ENCODE peak calls at places on chromosomes 12 and 14, in four cellular contexts. W is SK-N-SH, R is PC-3, U is MM.1S. O is an unnamed sample. For H3F3A and H3K9me2, the result is how much of the 10 kb centered on the place peaks cover.

GRCh38 chr14:45810152-45810872 is 557.3 kb upstream of the MIS18BP1 start:
- DNase-seq in W (no peak), R (peak), U (peak), O (no peak)

GRCh38 chr12:98894412-98895085 is 249.5 kb downstream of the APAF1 start:
- DNase-seq in W (peak), R (no peak), U (no peak), O (peak)

GRCh38 chr12:62966990-62967506 is 32.1 kb upstream of the PPM1H start:
- DNase-seq in W (no peak), R (peak), U (no peak), O (no peak)

GRCh38 chr14:99554184-99554583 is 49.8 kb downstream of the CCDC85C start:
- DNase-seq in W (no peak), R (no peak), U (no peak), O (no peak)

GRCh38 chr12:80877706-80878384 is 59.9 kb downstream of the LIN7A start:
- DNase-seq in W (no peak), R (no peak), U (no peak), O (peak)

GRCh38 chr14:53538316-53538851 is 385.3 kb upstream of the DDHD1 start:
- DNase-seq in W (no peak), R (no peak), U (no peak), O (no peak)

GRCh38 chr14:94129758-94130414 is 482 bp upstream of the IFI27L2 start:
- DNase-seq in W (peak), R (peak), U (peak), O (peak)

GRCh38 chr14:43981135-43981787 is 525.8 kb downstream of the FSCB start:
- DNase-seq in W (no peak), R (no peak), U (no peak), O (no peak)

GRCh38 chr12:43655586-43655985 is 103.0 kb downstream of the PUS7L start:
- DNase-seq in W (no peak), R (peak), U (no peak), O (peak)

GRCh38 chr12:72546106-72546505 is 273.9 kb downstream of the TRHDE start:
- DNase-seq in W (no peak), R (no peak), U (no peak), O (no peak)

GRCh38 chr12:120181991-120182631 is 12.4 kb downstream of the GCN1 start:
- DNase-seq in W (no peak), R (peak), U (no peak), O (peak)

GRCh38 chr12:10364839-10365681 is 24.8 kb downstream of the KLRK1 start:
- DNase-seq in W (peak), R (peak), U (peak), O (peak)

GRCh38 chr14:25461780-25462179 is 411.8 kb upstream of the STXBP6 start:
- DNase-seq in W (no peak), R (no peak), U (no peak), O (no peak)

GRCh38 chr12:70543444-70543843 is 93.8 kb downstream of the PTPRB start:
- DNase-seq in W (no peak), R (peak), U (no peak), O (peak)

GRCh38 chr12:111276189-111276588 is 92.7 kb downstream of the PHETA1 start:
- DNase-seq in W (no peak), R (peak), U (no peak), O (peak)

GRCh38 chr12:79373896-79374499 is 316.8 kb downstream of the PAWR start:
- DNase-seq in W (peak), R (peak), U (peak), O (peak)

GRCh38 chr12:32809196-32809595 is 53.5 kb upstream of the YARS2 start:
- DNase-seq in W (no peak), R (no peak), U (no peak), O (no peak)

GRCh38 chr12:93153321-93153720 is 224.2 kb upstream of the EEA1 start:
- DNase-seq in W (no peak), R (peak), U (no peak), O (peak)

GRCh38 chr12:7162691-7163114 is 26.8 kb upstream of the PEX5 start:
- DNase-seq in W (no peak), R (peak), U (no peak), O (peak)

GRCh38 chr12:90945070-90945649 is 9.8 kb downstream of the CCER1 start:
- DNase-seq in W (peak), R (peak), U (peak), O (peak)

GRCh38 chr14:46147486-46147885 is 504.1 kb downstream of the RPL10L start:
- DNase-seq in W (no peak), R (no peak), U (no peak), O (no peak)

GRCh38 chr12:125296701-125297100 is 231.5 kb downstream of the AACS start:
- DNase-seq in W (no peak), R (no peak), U (no peak), O (no peak)

GRCh38 chr12:45989857-45990467 is 412 bp downstream of the SCAF11 start:
- DNase-seq in W (peak), R (peak), U (no peak), O (peak)

GRCh38 chr14:58488550-58488949 is 61.0 kb downstream of the KIAA0586 start:
- DNase-seq in W (no peak), R (peak), U (peak), O (peak)

GRCh38 chr14:100038065-100038464 is 27.2 kb upstream of the EVL start:
- DNase-seq in W (no peak), R (no peak), U (no peak), O (no peak)

GRCh38 chr12:43979450-43979849 is 143.6 kb downstream of the TMEM117 start:
- DNase-seq in W (no peak), R (no peak), U (no peak), O (no peak)

GRCh38 chr14:65945333-65945732 is 532.8 kb downstream of the FUT8 start:
- DNase-seq in W (no peak), R (no peak), U (no peak), O (no peak)

GRCh38 chr12:77315407-77315806 is 250.0 kb upstream of the E2F7 start:
- DNase-seq in W (no peak), R (no peak), U (no peak), O (no peak)

GRCh38 chr12:14850929-14851663 is 7.8 kb upstream of the ART4 start:
- DNase-seq in W (no peak), R (no peak), U (peak), O (no peak)

GRCh38 chr12:221736-222135 is 7.8 kb upstream of the SLC6A12 start:
- DNase-seq in W (no peak), R (no peak), U (no peak), O (no peak)

GRCh38 chr12:54005853-54006699 is 2.7 kb upstream of the HOXC8 start:
- DNase-seq in W (peak), R (peak), U (peak), O (peak)

GRCh38 chr12:113610698-113611097 is 139.0 kb upstream of the LHX5 start:
- DNase-seq in W (no peak), R (no peak), U (no peak), O (no peak)

GRCh38 chr14:52153939-52154338 is 85.1 kb upstream of the NID2 start:
- DNase-seq in W (no peak), R (no peak), U (no peak), O (no peak)

GRCh38 chr12:32312049-32312670 is 87.2 kb upstream of the FGD4 start:
- DNase-seq in W (peak), R (peak), U (peak), O (peak)

GRCh38 chr12:3792623-3793288 is 39.8 kb upstream of the CRACR2A start:
- DNase-seq in W (no peak), R (no peak), U (no peak), O (no peak)

GRCh38 chr12:20460956-20461355 is 92.6 kb downstream of the PDE3A start:
- DNase-seq in W (peak), R (no peak), U (no peak), O (no peak)

GRCh38 chr14:22641851-22642250 is 2.3 kb downstream of the OR6J1 start:
- DNase-seq in W (no peak), R (peak), U (no peak), O (peak)

GRCh38 chr14:76056128-76056527 is 70.6 kb downstream of the IFT43 start:
- DNase-seq in W (no peak), R (peak), U (no peak), O (peak)

GRCh38 chr12:49615725-49616124 is 7.6 kb upstream of the PRPF40B start:
- DNase-seq in W (no peak), R (peak), U (no peak), O (peak)

DNA sequence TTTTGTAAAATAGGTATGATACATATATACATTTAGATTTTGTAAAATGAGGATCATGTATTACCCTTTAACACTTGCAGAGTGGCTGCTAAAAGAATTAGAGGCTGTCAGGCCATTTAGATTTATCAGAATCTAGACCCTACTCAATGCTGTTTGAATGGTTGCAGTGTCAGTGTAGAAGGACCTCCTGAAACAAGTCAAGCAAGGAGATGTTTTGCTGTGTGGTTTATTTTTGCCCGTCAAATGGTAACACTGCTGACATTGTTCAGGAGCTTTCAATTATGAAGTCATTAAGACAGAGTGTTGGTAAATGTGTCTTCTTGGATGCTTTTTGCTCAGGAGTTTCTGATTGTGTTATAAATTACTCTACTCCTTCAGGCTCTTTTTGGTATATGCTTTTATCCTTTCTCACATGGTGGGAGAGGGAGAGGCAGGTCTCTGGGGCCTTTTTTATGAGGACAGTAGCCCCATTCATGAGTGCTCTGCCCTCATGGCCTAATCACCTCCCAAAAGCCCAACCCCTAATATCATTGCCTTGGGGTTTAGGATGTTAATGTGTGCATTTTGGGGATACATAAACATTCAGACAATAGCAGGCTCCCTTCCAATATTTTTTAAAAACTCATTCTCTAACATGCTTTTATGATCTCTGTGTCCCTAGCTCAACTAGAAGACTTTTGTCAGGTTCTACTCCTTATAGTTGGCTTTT is 16.5 kb downstream of the EID3 start:
- DNase-seq in W (no peak), R (no peak), U (no peak), O (no peak)
- H3F3A ChIP-seq in W (under half), R (under half), U (under half), O (half or more)

DNA sequence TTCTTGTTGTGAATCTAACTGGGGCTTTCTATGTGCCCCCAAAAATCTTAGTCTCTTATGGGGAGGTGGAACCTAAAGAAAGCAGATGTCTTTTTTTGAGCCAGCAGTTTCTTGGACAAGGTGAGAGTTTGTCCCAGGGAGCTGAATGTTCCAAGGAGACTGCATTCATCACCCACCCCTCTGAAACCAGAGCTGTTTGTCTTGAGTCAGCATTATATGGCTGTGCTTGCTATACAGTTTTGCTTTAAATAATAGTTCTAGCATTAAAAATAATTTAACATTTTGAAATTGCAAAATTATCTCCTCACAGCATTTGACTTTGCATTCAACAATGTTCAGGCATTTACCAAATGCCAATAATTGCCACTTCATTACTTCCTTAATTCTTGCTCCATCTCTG is 813.3 kb downstream of the BCL11B start:
- DNase-seq in W (no peak), R (no peak), U (no peak), O (no peak)
- H3K9me2 ChIP-seq in W (under half), R (under half), U (under half), O (under half)

DNA sequence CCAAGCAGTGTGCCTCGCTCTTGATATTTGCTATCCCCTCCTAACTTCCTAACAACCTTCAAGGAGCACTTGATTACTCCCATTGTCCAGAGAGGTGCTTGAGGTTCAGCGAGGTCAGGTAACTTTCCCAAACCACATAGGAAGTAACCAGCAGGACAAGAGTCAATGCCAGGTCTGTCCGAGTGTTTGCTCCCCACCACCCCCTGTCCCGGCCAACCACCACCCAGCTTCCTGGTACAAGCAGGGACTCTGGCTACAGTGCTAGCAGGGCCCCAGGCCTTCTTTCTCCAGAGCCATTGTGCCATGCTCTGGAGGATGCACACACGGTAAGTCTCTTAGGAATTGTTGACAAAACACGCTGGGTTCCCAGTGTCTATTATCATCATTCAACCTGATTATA is 49.2 kb downstream of the SYNE3 start:
- DNase-seq in W (no peak), R (no peak), U (no peak), O (no peak)
- H3K9ac ChIP-seq in W (no peak), R (no peak), U (no peak), O (no peak)

GRCh38 chr14:49896956-49897355 is 4.1 kb downstream of the ARF6 start:
- DNase-seq in W (peak), R (no peak), U (no peak), O (no peak)

GRCh38 chr14:49897965-49898364 is 5.1 kb downstream of the ARF6 start:
- DNase-seq in W (no peak), R (peak), U (no peak), O (no peak)

GRCh38 chr14:49897414-49897813 is 4.5 kb downstream of the ARF6 start:
- DNase-seq in W (no peak), R (no peak), U (no peak), O (no peak)

GRCh38 chr14:49900973-49901372 is 8.1 kb downstream of the ARF6 start:
- DNase-seq in W (no peak), R (no peak), U (no peak), O (no peak)

GRCh38 chr14:49898485-49898884 is 5.6 kb downstream of the ARF6 start:
- DNase-seq in W (no peak), R (no peak), U (no peak), O (no peak)
- H3F3A ChIP-seq in W (half or more), R (under half), U (under half), O (half or more)

GRCh38 chr12:52149182-52149641 is 42.6 kb downstream of the KRT80 start:
- DNase-seq in W (no peak), R (no peak), U (no peak), O (no peak)
- H3K9me2 ChIP-seq in W (under half), R (under half), U (under half), O (under half)

DNA sequence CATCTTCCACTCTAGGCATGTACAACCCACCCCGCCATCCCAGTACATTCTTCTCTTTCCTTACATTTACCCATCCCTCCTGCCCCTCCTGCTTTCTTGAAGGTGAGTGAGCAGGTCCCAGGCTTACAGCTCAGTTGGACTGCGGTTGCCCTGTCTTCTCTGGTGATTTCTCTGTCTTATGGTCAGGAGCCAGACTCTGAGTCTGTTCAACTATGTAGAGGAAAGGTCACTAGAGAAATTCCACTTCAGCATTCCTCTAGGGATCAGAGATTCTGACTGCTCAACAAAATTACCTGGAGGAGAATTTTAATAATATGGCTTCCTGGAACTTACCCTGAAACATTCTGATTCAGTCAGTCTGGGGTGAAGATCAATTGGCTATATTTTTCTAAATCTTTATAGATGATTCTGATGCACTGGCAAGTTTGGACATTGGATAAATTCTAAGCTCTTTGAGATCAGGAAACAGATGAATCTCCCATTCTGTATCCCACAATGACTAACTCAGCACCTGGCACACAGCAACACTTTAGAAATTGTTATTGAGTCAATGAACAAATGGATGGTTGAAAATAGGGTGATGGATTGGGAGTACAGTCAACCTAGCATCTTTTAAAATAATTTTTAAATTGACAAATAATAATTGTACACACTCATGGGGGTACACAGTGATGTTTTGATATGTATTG is 128.6 kb upstream of the HIF1A start:
- DNase-seq in W (no peak), R (peak), U (no peak), O (peak)
- H3K9ac ChIP-seq in W (peak), R (peak), U (no peak), O (peak)

DNA sequence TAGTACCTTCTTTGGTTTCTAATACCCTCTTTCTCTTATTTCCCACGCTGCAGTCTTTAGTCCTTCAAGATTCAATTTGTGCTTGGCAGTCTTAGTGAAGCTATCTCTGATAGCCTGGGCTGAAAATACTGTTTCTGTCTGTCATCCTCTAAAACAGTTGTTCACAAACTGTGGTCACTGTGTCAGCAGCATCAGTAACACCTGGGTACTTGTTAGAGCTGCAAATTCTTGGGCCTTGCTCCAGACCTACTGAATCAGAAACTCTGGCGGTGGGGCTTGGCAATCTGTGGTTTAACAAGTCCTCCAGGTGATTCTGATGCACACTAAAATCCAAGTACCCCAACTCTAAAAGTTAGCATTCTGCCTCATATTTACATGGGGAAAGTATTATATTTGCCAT is 217.5 kb upstream of the SEL1L start:
- DNase-seq in W (no peak), R (no peak), U (peak), O (no peak)
- H3F3A ChIP-seq in W (under half), R (under half), U (under half), O (under half)

DNA sequence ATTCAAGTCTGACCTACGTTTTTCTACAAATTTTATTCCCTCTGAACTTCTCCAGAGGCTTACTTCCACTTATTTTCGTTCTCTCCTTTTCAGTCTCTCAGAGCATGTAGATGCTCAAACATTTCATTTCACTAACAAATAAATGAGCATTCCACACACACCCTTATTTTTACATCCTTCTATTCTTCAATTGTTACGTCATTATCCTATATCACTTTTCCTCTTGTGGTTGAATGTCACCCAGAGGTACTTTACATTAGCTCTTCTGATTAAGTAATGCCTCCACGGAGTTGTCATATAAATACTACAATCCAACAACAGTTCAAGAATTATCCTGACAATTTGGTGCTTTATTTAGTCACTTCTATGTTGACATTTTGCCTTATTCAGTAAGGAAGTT is 18.3 kb downstream of the FAR2 start:
- DNase-seq in W (no peak), R (no peak), U (no peak), O (no peak)
- H3K9me2 ChIP-seq in W (under half), R (under half), U (under half), O (under half)

GRCh38 chr14:90698379-90698869 is 117.8 kb downstream of the TTC7B start:
- DNase-seq in W (peak), R (no peak), U (no peak), O (peak)

GRCh38 chr14:90697146-90697545 is 119.1 kb downstream of the TTC7B start:
- DNase-seq in W (no peak), R (no peak), U (no peak), O (no peak)

GRCh38 chr14:90699016-90699415 is 117.2 kb downstream of the TTC7B start:
- DNase-seq in W (no peak), R (no peak), U (no peak), O (no peak)

GRCh38 chr14:90696728-90697127 is 119.5 kb downstream of the TTC7B start:
- DNase-seq in W (no peak), R (no peak), U (no peak), O (no peak)

GRCh38 chr14:90697577-90698206 is 118.5 kb downstream of the TTC7B start:
- DNase-seq in W (peak), R (peak), U (peak), O (peak)
- H3K9ac ChIP-seq in W (no peak), R (no peak), U (no peak), O (peak)

GRCh38 chr14:104757238-104757585 is 4.3 kb downstream of the SIVA1 start:
- DNase-seq in W (no peak), R (no peak), U (no peak), O (no peak)
- H3F3A ChIP-seq in W (under half), R (under half), U (under half), O (under half)